ENCODE peak calls at places on chromosomes 11 and 22, in five cellular contexts. N, J, V, P and U are unnamed samples.

GRCh38 chr22:24564376-24565058 is 8.7 kb downstream of the SNRPD3 start:
- DNase-seq in N (peak; percentile 57), V (no peak), J (no peak), P (no peak), U (no peak)

GRCh38 chr11:95248666-95249467 is 17.9 kb upstream of the SESN3 start:
- DNase-seq in V (no peak), J (no peak), N (no peak), P (no peak), U (no peak)

GRCh38 chr11:44766112-44766971 is 39.6 kb downstream of the TSPAN18 start:
- DNase-seq in J (no peak), V (no peak), P (peak; percentile 93), N (peak; percentile 56), U (peak; percentile 37)

GRCh38 chr11:124669193-124669592 is 4.3 kb downstream of the SIAE start:
- DNase-seq in P (peak; percentile 54), V (no peak), N (peak; percentile 18), J (no peak), U (no peak)

GRCh38 chr22:19775496-19776325 is 15.1 kb downstream of the TBX1 start:
- DNase-seq in N (no peak), J (no peak), V (no peak), P (no peak), U (no peak)

GRCh38 chr11:35590412-35590811 is 27.8 kb upstream of the FJX1 start:
- DNase-seq in V (no peak), N (no peak), P (peak; percentile 49), J (no peak), U (no peak)

GRCh38 chr11:14541180-14541579 is 21.0 kb upstream of the PSMA1 start:
- DNase-seq in J (no peak), N (no peak), V (no peak), P (no peak), U (no peak)

GRCh38 chr11:67644042-67644441 is 4.5 kb upstream of the TBX10 start:
- DNase-seq in V (no peak), P (no peak), N (no peak), J (no peak), U (no peak)

GRCh38 chr11:35390737-35391682 is 28.3 kb downstream of the SLC1A2 start:
- DNase-seq in V (no peak), N (no peak), J (no peak), P (peak; percentile 89), U (no peak)

GRCh38 chr22:26406118-26406517 is 22.9 kb upstream of the ASPHD2 start:
- DNase-seq in N (no peak), V (no peak), J (no peak), P (peak; percentile 66), U (no peak)

GRCh38 chr11:46639197-46639839 is 22.0 kb downstream of the ATG13 start:
- DNase-seq in N (no peak), J (no peak), V (no peak), P (no peak), U (no peak)

GRCh38 chr11:74226907-74227306 is 55.8 kb downstream of the PPME1 start:
- DNase-seq in N (no peak), V (no peak), P (no peak), J (no peak), U (no peak)

GRCh38 chr11:38791346-38791961 is 2193.4 kb upstream of the RAG2 start:
- DNase-seq in P (peak; percentile 58), N (no peak), J (no peak), V (peak; percentile 5), U (no peak)

GRCh38 chr11:77146261-77147035 is 18.4 kb downstream of the MYO7A start:
- DNase-seq in P (no peak), V (no peak), J (no peak), N (no peak), U (no peak)

GRCh38 chr11:70942593-70942992 is 309.8 kb downstream of the SHANK2 start:
- DNase-seq in P (no peak), V (no peak), J (no peak), N (no peak), U (no peak)
- TF ChIP-seq CTCF in P (no peak), V (peak; percentile 61), J (peak; percentile 15), N (no peak), U (no peak)

DNA sequence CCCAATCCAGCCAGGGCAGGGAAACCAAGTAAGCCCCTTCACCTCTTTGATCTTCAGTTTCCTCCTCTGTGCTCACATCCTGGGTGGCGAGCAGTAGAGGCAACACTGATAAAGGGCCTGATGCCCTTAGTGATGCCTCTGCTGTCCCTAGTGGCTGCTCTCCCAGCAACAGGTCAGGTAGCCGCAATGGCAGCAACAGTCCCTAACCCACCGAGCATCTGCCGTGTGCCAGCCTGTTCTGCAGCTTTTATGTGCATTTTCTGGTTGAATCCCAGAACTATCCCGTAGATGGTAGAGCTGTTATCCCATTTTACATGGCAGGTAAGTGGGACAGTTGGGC is 5.2 kb downstream of the SCYL1 start:
- DNase-seq in J (no peak), V (no peak), N (no peak), P (no peak), U (no peak)
- TF ChIP-seq CTCF in J (peak; percentile 11), V (peak; percentile 49), N (no peak), P (peak; percentile 22), U (no peak)

GRCh38 chr11:60711316-60711715 is 11.9 kb downstream of the MS4A8 start:
- DNase-seq in P (no peak), V (no peak), J (no peak), N (no peak), U (no peak)

GRCh38 chr11:60706931-60707330 is 7.5 kb downstream of the MS4A8 start:
- DNase-seq in J (no peak), P (no peak), N (no peak), V (no peak), U (no peak)

GRCh38 chr11:60705895-60706294 is 6.5 kb downstream of the MS4A8 start:
- DNase-seq in J (no peak), P (no peak), V (no peak), N (no peak), U (no peak)

DNA sequence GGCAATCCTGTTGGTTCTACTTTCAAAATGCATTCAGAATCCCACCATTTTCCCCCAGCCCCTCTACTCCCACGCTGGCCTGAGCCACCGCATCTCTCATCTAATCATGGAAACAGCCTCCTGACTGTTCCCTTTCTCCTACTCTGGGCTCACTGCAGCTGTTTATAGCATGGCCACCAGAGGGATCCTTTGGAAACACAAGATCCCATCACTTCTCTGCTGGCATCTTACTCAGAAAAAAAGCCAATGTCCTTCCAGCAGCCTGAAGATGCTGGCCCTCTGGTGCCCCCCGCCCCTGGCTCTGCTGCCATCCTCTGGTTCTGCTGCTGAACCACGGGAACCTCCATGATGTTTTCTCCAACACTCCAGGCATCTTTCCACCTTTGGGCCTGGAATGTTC is 11.1 kb downstream of the MS4A8 start:
- DNase-seq in P (no peak), J (no peak), V (no peak), N (no peak), U (no peak)
- TF ChIP-seq CTCF in P (no peak), J (no peak), V (peak; percentile 52), N (no peak), U (no peak)

DNA sequence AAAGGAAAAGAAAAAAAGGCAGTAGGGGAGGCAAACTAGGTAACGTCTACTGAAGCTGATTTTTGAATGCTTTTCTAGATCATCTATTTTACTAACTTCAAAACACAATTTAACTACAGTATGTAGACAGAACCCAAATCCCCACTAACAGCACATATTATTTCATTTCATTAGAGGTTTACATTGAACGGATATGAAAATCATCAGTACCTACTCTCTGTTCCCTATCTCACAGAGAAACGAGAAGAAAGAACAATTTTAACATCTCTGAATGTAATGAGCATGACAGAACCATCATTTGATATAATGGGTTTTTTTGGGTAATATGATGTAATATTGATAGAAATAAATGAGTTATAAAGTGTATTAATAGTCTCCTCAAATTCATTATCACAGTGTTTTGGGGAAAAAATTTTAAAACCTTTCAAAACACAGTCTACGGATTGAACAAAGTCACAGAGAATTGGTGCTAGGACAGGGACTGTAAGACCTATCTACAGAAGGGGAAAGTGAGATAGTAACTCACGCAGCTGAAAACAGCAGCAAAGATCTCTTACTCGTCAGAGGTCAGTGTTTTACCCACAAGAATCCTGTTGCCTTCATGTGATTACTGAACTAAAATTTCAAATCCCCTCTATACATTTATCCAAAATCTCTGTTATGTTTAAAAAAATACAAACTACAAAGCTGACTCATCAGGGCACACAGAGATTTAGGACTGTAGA is 77.3 kb downstream of the ZBTB44 start:
- DNase-seq in P (peak; percentile 14), V (no peak), N (no peak), J (no peak), U (no peak)
- TF ChIP-seq CTCF in P (no peak), V (no peak), N (no peak), J (no peak), U (no peak)